ENCODE peak calls at places on chromosomes 4 and X, in eight cellular contexts. C is sciatic nerve; U is hippocampal formation; Y is foreskin fibroblast; H is mesothelial cell of epicardium; R is right lobe of liver; Q is activated effector memory CD4-positive, alpha-beta T cell treated with anti-CD3 and anti-CD28 coated beads, Interleukin-2, amount 50 U/mL, for 16 hours; I is kidney tubule cell. A is an unnamed sample.

GRCh38 chr4:152606800-152607577 is 71.1 kb upstream of the FBXW7 start:
- DNase-seq in C (no peak), U (no peak), Y (no peak), H (no peak), R (no peak), Q (peak; percentile 66), I (no peak), A (no peak)

GRCh38 chr4:156193116-156193515 is 239.4 kb upstream of the CTSO start:
- DNase-seq in C (no peak), U (no peak), Y (no peak), H (no peak), R (no peak), Q (no peak), I (peak; percentile 50), A (no peak)

GRCh38 chr4:173046818-173047217 is 121.8 kb upstream of the GALNT7 start:
- DNase-seq in C (no peak), U (no peak), Y (peak; percentile 18), H (no peak), R (no peak), Q (no peak), I (peak; percentile 97), A (no peak)

GRCh38 chr4:136241221-136241986 is 1290.9 kb downstream of the PCDH18 start:
- DNase-seq in C (no peak), U (no peak), Y (no peak), H (no peak), R (no peak), Q (no peak), I (no peak), A (no peak)

GRCh38 chr4:140071806-140072205 is 82.2 kb downstream of the MAML3 start:
- DNase-seq in C (no peak), U (no peak), Y (peak; percentile 78), H (no peak), R (no peak), Q (peak; percentile 81), I (no peak), A (no peak)

GRCh38 chr4:140595065-140595464 is 26.3 kb upstream of the UCP1 start:
- DNase-seq in C (no peak), U (no peak), Y (peak; percentile 10), H (no peak), R (no peak), Q (no peak), I (peak; percentile 63), A (peak; percentile 37)

GRCh38 chr4:47462799-47463234 is 685 bp downstream of the COMMD8 start:
- DNase-seq in C (no peak), U (no peak), Y (no peak), H (no peak), R (no peak), Q (no peak), I (no peak), A (no peak)

GRCh38 chr4:827209-828081 is 1.5 kb upstream of the CPLX1 start:
- DNase-seq in C (no peak), U (no peak), Y (no peak), H (no peak), R (peak; percentile 21), Q (peak; percentile 63), I (no peak), A (no peak)

GRCh38 chr4:8330821-8331566 is 61.4 kb downstream of the HTRA3 start:
- DNase-seq in C (peak; percentile 52), U (no peak), Y (peak; percentile 24), H (peak; percentile 27), R (peak; percentile 39), Q (peak; percentile 53), I (no peak), A (no peak)

GRCh38 chr4:14259926-14260325 is 632.4 kb upstream of the BOD1L1 start:
- DNase-seq in C (no peak), U (no peak), Y (no peak), H (no peak), R (no peak), Q (no peak), I (no peak), A (no peak)

GRCh38 chr4:8276358-8277240 is 7.0 kb downstream of the HTRA3 start:
- DNase-seq in C (no peak), U (no peak), Y (peak; percentile 45), H (no peak), R (peak; percentile 35), Q (no peak), I (no peak), A (no peak)

GRCh38 chr4:169914871-169915270 is 111.3 kb downstream of the MFAP3L start:
- DNase-seq in C (no peak), U (no peak), Y (no peak), H (no peak), R (no peak), Q (no peak), I (no peak), A (no peak)

GRCh38 chr4:83331959-83332358 is 2.7 kb downstream of the HPSE start:
- DNase-seq in C (no peak), U (no peak), Y (no peak), H (no peak), R (no peak), Q (no peak), I (no peak), A (no peak)

GRCh38 chrX:49276671-49277519 is 7.3 kb downstream of the PPP1R3F start:
- DNase-seq in C (peak; percentile 32), U (no peak), Y (no peak), H (no peak), R (no peak), Q (no peak), I (no peak), A (no peak)

GRCh38 chrX:145405012-145405411 is 157.7 kb downstream of the SPANXN1 start:
- DNase-seq in C (no peak), U (peak; percentile 17), Y (no peak), H (no peak), R (no peak), Q (no peak), I (peak; percentile 45), A (no peak)

GRCh38 chrX:15749642-15750610 is 11.9 kb downstream of the CA5B start:
- DNase-seq in C (no peak), U (no peak), Y (peak; percentile 23), H (no peak), R (no peak), Q (no peak), I (no peak), A (no peak)

GRCh38 chr4:38743866-38744265 is 38.9 kb downstream of the TLR10 start:
- DNase-seq in C (no peak), U (no peak), Y (no peak), H (no peak), R (no peak), Q (no peak), I (no peak), A (no peak)

GRCh38 chr4:11343536-11343935 is 85.2 kb downstream of the HS3ST1 start:
- DNase-seq in C (no peak), U (no peak), Y (no peak), H (no peak), R (no peak), Q (no peak), I (peak; percentile 7), A (no peak)

GRCh38 chr4:118270492-118270891 is 82.3 kb downstream of the PRSS12 start:
- DNase-seq in C (no peak), U (peak; percentile 55), Y (no peak), H (no peak), R (no peak), Q (no peak), I (peak; percentile 57), A (peak; percentile 5)

GRCh38 chr4:159146454-159146853 is 43.6 kb downstream of the RAPGEF2 start:
- DNase-seq in C (no peak), U (no peak), Y (no peak), H (no peak), R (no peak), Q (no peak), I (no peak), A (no peak)

GRCh38 chr4:107349266-107349665 is 313.2 kb upstream of the DKK2 start:
- DNase-seq in C (no peak), U (no peak), Y (peak; percentile 26), H (no peak), R (no peak), Q (no peak), I (peak; percentile 39), A (no peak)

GRCh38 chrX:43283187-43283586 is 372.9 kb upstream of the MAOA start:
- DNase-seq in C (no peak), U (no peak), Y (no peak), H (no peak), R (no peak), Q (no peak), I (no peak), A (no peak)

GRCh38 chr4:184099033-184099432 is 118.6 kb downstream of the ENPP6 start:
- DNase-seq in C (no peak), U (no peak), Y (no peak), H (no peak), R (no peak), Q (no peak), I (no peak), A (no peak)

GRCh38 chr4:18593297-18594002 is 571.9 kb upstream of the LCORL start:
- DNase-seq in C (peak; percentile 72), U (peak; percentile 92), Y (peak; percentile 48), H (peak; percentile 63), R (no peak), Q (peak; percentile 73), I (peak; percentile 68), A (peak; percentile 1)

GRCh38 chrX:70301716-70302115 is 11.8 kb downstream of the KIF4A start:
- DNase-seq in C (no peak), U (no peak), Y (no peak), H (no peak), R (no peak), Q (no peak), I (peak; percentile 37), A (no peak)